ENCODE peak calls at places on chromosome 3, in seven cellular contexts. G is GDM1; E is endothelial cell; C is KG1; Q is naive thymus-derived CD8-positive, alpha-beta T cell; T is aorta; I is astrocyte of the spinal cord. Y is an unnamed sample.

GRCh38 chr3:178275311-178275710 is 260.9 kb upstream of the KCNMB2 start:
- DNase-seq in G (no peak), E (no peak), C (no peak), Q (no peak), T (no peak), I (no peak), Y (no peak)

GRCh38 chr3:142315083-142315482 is 89.7 kb upstream of the GK5 start:
- DNase-seq in G (no peak), E (no peak), C (no peak), Q (no peak), T (no peak), I (peak; percentile 72), Y (no peak)

GRCh38 chr3:105722943-105723556 is 145.8 kb downstream of the CBLB start:
- DNase-seq in G (no peak), E (no peak), C (peak; percentile 48), Q (no peak), T (no peak), I (no peak), Y (peak; percentile 81)

GRCh38 chr3:128569756-128570155 is 76.8 kb upstream of the GATA2 start:
- DNase-seq in G (no peak), E (no peak), C (no peak), Q (no peak), T (no peak), I (no peak), Y (no peak)

GRCh38 chr3:189842681-189843602 is 211.8 kb downstream of the TP63 start:
- DNase-seq in G (no peak), E (no peak), C (no peak), Q (no peak), T (no peak), I (no peak), Y (no peak)

GRCh38 chr3:23710555-23710954 is 95.2 kb upstream of the UBE2E1 start:
- DNase-seq in G (no peak), E (peak; percentile 55), C (no peak), Q (no peak), T (no peak), I (peak; percentile 78), Y (no peak)

GRCh38 chr3:110731148-110731547 is 340.5 kb upstream of the NECTIN3 start:
- DNase-seq in G (no peak), E (no peak), C (no peak), Q (no peak), T (no peak), I (no peak), Y (no peak)

GRCh38 chr3:196867155-196867506 is 589 bp upstream of the SENP5 start:
- DNase-seq in G (no peak), E (no peak), C (peak; percentile 46), Q (no peak), T (no peak), I (no peak), Y (no peak)

GRCh38 chr3:54685213-54685612 is 242.6 kb downstream of the LRTM1 start:
- DNase-seq in G (no peak), E (no peak), C (no peak), Q (no peak), T (no peak), I (no peak), Y (no peak)

GRCh38 chr3:122987726-122988319 is 39.7 kb downstream of the SEMA5B start:
- DNase-seq in G (no peak), E (no peak), C (no peak), Q (peak; percentile 4), T (no peak), I (no peak), Y (no peak)

GRCh38 chr3:12287727-12288465 is 974 bp upstream of the PPARG start:
- DNase-seq in G (no peak), E (peak; percentile 54), C (no peak), Q (no peak), T (peak; percentile 81), I (no peak), Y (no peak)

GRCh38 chr3:124107074-124107473 is 115.2 kb upstream of the ROPN1 start:
- DNase-seq in G (no peak), E (no peak), C (no peak), Q (no peak), T (no peak), I (no peak), Y (no peak)

GRCh38 chr3:48232734-48233133 is 8.2 kb upstream of the ZNF589 start:
- DNase-seq in G (peak; percentile 58), E (peak; percentile 51), C (peak; percentile 45), Q (peak; percentile 78), T (peak; percentile 88), I (peak; percentile 61), Y (peak; percentile 92)

GRCh38 chr3:27681249-27681748 is 40.8 kb downstream of the EOMES start:
- DNase-seq in G (peak; percentile 25), E (peak; percentile 38), C (peak; percentile 42), Q (no peak), T (no peak), I (peak; percentile 90), Y (peak; percentile 91)

GRCh38 chr3:49661281-49661680 is 12.9 kb upstream of the APEH start:
- DNase-seq in G (no peak), E (no peak), C (no peak), Q (no peak), T (no peak), I (no peak), Y (no peak)

GRCh38 chr3:161423911-161424522 is 52.7 kb upstream of the SPTSSB start:
- DNase-seq in G (no peak), E (no peak), C (peak; percentile 25), Q (no peak), T (no peak), I (peak; percentile 61), Y (peak; percentile 56)

GRCh38 chr3:11131371-11131770 is 22.9 kb upstream of the HRH1 start:
- DNase-seq in G (no peak), E (no peak), C (no peak), Q (no peak), T (no peak), I (peak; percentile 39), Y (no peak)

GRCh38 chr3:49689046-49689886 is at the start of the genes MST1 and RNF123:
- DNase-seq in G (no peak), E (peak; percentile 95), C (no peak), Q (peak; percentile 95), T (peak; percentile 98), I (peak; percentile 87), Y (no peak)

GRCh38 chr3:185661772-185662171 is 75.7 kb downstream of the SENP2 start:
- DNase-seq in G (no peak), E (no peak), C (no peak), Q (no peak), T (no peak), I (no peak), Y (no peak)

GRCh38 chr3:187236963-187237362 is 39.7 kb downstream of the RTP1 start:
- DNase-seq in G (no peak), E (no peak), C (no peak), Q (no peak), T (no peak), I (no peak), Y (no peak)

GRCh38 chr3:158773845-158774542 is 27.9 kb upstream of the MFSD1 start:
- DNase-seq in G (no peak), E (no peak), C (no peak), Q (no peak), T (no peak), I (peak; percentile 23), Y (no peak)

GRCh38 chr3:48268381-48268935 is 27.6 kb downstream of the ZNF589 start:
- DNase-seq in G (no peak), E (no peak), C (no peak), Q (peak; percentile 88), T (no peak), I (no peak), Y (no peak)

GRCh38 chr3:11613851-11614491 is 29.7 kb downstream of the VGLL4 start:
- DNase-seq in G (no peak), E (no peak), C (no peak), Q (no peak), T (no peak), I (no peak), Y (no peak)

GRCh38 chr3:69671082-69671952 is 67.9 kb upstream of the MITF start:
- DNase-seq in G (no peak), E (peak; percentile 55), C (peak; percentile 34), Q (no peak), T (no peak), I (peak; percentile 43), Y (peak; percentile 43)

GRCh38 chr3:11629716-11630115 is 14.0 kb downstream of the VGLL4 start:
- DNase-seq in G (no peak), E (no peak), C (no peak), Q (no peak), T (no peak), I (peak; percentile 84), Y (no peak)

GRCh38 chr3:189270248-189270832 is 98.6 kb downstream of the TPRG1 start:
- DNase-seq in G (no peak), E (peak; percentile 61), C (no peak), Q (no peak), T (peak; percentile 80), I (peak; percentile 85), Y (peak; percentile 77)

Y was measured in AML-193.